ENCODE peak calls at places on chromosomes 2 and 18, in five cellular contexts. S is fibroblast of lung, T is IMR-90, B is ovary, A is pancreas. Z is an unnamed sample.
A peak's percentile ranks its signal among the peaks of the same experiment; 100 is the strongest.

GRCh38 chr2:174333502-174334277 is 1.1 kb upstream of the SP9 start:
- DNase-seq in S (no peak), T (no peak), B (no peak), A (no peak), Z (no peak)

GRCh38 chr2:95231723-95232122 is 24.4 kb downstream of the ZNF892 start:
- DNase-seq in S (peak; percentile 90), T (peak; percentile 55), B (no peak), A (peak; percentile 76), Z (no peak)

GRCh38 chr18:74063023-74063422 is 84.6 kb downstream of the FBXO15 start:
- DNase-seq in S (no peak), T (no peak), B (no peak), A (no peak), Z (no peak)

GRCh38 chr2:20067992-20068727 is 16.7 kb upstream of the LAPTM4A start:
- DNase-seq in S (peak; percentile 95), T (peak; percentile 96), B (no peak), A (no peak), Z (no peak)

GRCh38 chr2:163775304-163775703 is 39.5 kb upstream of the FIGN start:
- DNase-seq in S (no peak), T (no peak), B (no peak), A (no peak), Z (no peak)

GRCh38 chr18:49481317-49481716 is 5.7 kb downstream of the C18orf32 start:
- DNase-seq in S (no peak), T (no peak), B (no peak), A (no peak), Z (no peak)

GRCh38 chr18:23862071-23862470 is 152.5 kb upstream of the TTC39C start:
- DNase-seq in S (peak; percentile 71), T (peak; percentile 95), B (no peak), A (no peak), Z (no peak)

GRCh38 chr2:78757191-78757590 is 268.3 kb upstream of the REG3G start:
- DNase-seq in S (no peak), T (no peak), B (no peak), A (no peak), Z (no peak)

GRCh38 chr2:9364791-9365497 is 58.4 kb downstream of the ITGB1BP1 start:
- DNase-seq in S (no peak), T (no peak), B (no peak), A (no peak), Z (no peak)

GRCh38 chr2:21715865-21716264 is 592.1 kb downstream of the TDRD15 start:
- DNase-seq in S (no peak), T (no peak), B (peak; percentile 30), A (no peak), Z (no peak)

DNA sequence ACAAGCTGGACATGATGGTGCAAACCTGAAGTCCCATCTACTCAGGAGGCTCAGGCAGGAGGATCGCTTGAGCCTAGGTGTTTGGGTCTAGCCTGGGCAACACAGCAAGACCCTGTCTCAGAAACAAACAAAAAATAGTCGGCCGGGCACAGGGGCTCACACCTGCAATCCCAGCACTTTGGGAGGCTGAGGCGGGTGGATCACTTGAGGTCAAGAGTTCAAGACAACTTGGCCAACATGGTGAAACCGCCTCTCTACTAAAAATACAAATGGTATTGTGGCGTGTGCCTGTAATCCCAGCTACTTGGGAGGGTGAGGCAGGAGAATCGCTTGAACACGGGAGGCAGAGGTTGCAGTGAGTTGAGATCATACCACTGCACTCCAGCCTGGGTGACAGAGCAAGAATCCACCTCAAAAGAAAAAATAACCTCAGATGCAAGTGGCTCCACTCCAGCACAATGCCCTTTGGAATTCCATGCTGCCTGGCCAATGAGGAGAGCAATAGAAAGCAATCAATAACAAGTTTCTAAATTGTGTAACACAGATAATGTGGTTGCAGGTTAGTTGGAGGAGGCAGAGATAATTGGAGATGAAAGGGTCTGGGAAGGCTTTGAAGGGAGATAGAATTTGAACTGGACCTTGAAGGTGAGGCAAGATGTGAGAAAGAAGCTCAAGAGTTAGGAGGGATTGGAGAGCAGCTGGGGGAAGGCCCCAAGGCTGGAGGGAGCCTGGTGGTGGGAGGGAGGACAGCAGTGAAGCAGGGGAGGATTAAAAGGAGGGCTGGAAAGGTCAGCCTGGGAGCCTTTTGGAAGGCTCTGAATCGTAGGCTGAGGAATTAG is 6.0 kb downstream of the TTC31 start:
- DNase-seq in S (no peak), T (no peak), B (no peak), A (no peak), Z (no peak)
- H3K36me3 ChIP-seq in S (peaks cover 20% of the 10 kb centered on the region), T (peaks cover 43% of the 10 kb centered on the region), B (no peaks in the 10 kb centered on the region), A (peaks cover 14% of the 10 kb centered on the region), Z (peaks cover 52% of the 10 kb centered on the region)

GRCh38 chr18:26073742-26074141 is 16.7 kb downstream of the SS18 start:
- DNase-seq in S (no peak), T (no peak), B (no peak), A (no peak), Z (no peak)
- H3K36me3 ChIP-seq in S (peaks cover 7% of the 10 kb centered on the region), T (peaks cover 10% of the 10 kb centered on the region), B (no peaks in the 10 kb centered on the region), A (no peaks in the 10 kb centered on the region), Z (peaks cover 21% of the 10 kb centered on the region)

DNA sequence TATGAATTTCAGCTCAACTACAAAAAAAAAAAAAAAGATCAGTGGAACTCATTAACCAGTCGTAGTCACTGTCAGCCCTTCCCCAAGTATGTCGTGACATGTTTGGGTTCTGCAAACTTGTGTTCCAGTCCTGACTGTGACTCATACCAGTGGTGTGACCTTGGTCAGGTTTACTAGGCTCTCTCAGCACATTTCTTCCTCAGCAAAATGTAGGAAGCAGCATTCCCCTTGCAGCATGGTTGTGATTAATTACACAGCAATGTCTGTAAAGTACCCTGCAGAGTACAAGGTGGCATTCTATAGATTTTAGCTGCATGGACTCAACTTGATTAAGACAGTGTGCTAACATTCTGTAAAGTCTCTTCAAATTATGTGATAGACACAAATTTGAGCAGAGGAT is 156.9 kb downstream of the LAMA1 start:
- DNase-seq in S (peak; percentile 17), T (peak; percentile 65), B (no peak), A (no peak), Z (no peak)
- H3K36me3 ChIP-seq in S (no peaks in the 10 kb centered on the region), T (peaks cover 11% of the 10 kb centered on the region), B (no peaks in the 10 kb centered on the region), A (no peaks in the 10 kb centered on the region), Z (no peaks in the 10 kb centered on the region)

DNA sequence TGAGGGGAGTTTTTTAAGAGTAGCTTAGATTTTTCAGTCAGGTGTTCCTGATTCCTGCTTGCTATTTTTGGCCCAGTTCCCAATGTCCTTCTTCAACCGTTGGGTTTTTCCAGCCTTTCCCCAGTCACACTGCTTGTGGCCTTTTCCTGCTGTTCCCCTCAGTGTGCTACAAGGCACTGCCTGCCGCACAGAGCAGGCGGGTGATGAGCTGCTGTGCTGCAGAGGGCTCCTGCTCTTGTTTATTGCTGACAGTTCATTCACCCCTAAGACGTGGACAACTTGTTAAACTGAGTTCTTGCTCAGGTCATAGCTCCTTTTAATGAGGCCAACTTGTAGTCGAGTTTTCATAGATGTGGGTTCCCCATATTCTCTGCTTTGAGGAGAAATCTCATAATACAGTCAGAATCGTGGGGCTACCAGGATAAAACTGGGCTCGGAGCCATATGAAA is 20.6 kb downstream of the EIF4E2 start:
- DNase-seq in S (no peak), T (peak; percentile 11), B (no peak), A (no peak), Z (no peak)
- H3K36me3 ChIP-seq in S (peaks cover 12% of the 10 kb centered on the region), T (peaks cover 38% of the 10 kb centered on the region), B (no peaks in the 10 kb centered on the region), A (peaks cover 30% of the 10 kb centered on the region), Z (peaks cover 59% of the 10 kb centered on the region)

GRCh38 chr2:63594622-63595021 is 5.9 kb downstream of the MDH1 start:
- DNase-seq in S (no peak), T (no peak), B (no peak), A (no peak), Z (no peak)
- H3K36me3 ChIP-seq in S (peaks cover 3% of the 10 kb centered on the region), T (peaks cover 7% of the 10 kb centered on the region), B (no peaks in the 10 kb centered on the region), A (peaks cover under 1% of the 10 kb centered on the region), Z (peaks cover 8% of the 10 kb centered on the region)

GRCh38 chr2:205723174-205723573 is 40.9 kb downstream of the NRP2 start:
- DNase-seq in S (peak; percentile 40), T (peak; percentile 37), B (no peak), A (no peak), Z (no peak)
- H3K36me3 ChIP-seq in S (peaks cover 2% of the 10 kb centered on the region), T (peaks cover 58% of the 10 kb centered on the region), B (no peaks in the 10 kb centered on the region), A (no peaks in the 10 kb centered on the region), Z (peaks cover 20% of the 10 kb centered on the region)

DNA sequence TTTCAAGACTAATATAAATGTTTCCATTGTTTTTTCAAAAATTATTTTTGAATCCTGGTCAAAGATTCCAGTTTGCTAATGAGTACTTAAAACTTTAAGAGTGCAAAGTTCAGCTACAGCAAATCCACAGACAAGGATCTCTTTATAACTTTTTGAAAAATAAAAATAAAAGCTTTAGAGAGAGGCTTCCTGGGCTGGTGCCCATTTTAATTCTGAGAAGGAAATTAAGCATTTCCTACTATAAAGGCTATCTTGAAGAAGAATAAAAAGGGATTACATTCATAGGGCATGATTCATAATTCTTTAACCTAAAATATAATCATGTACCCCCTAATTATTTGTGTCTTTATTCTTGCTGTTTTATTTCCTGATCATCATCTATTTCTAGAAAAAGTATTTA is 38.2 kb downstream of the DNAJC10 start:
- DNase-seq in S (no peak), T (no peak), B (no peak), A (no peak), Z (no peak)
- H3K36me3 ChIP-seq in S (no peaks in the 10 kb centered on the region), T (peaks cover 13% of the 10 kb centered on the region), B (no peaks in the 10 kb centered on the region), A (peaks cover 9% of the 10 kb centered on the region), Z (peaks cover 7% of the 10 kb centered on the region)

DNA sequence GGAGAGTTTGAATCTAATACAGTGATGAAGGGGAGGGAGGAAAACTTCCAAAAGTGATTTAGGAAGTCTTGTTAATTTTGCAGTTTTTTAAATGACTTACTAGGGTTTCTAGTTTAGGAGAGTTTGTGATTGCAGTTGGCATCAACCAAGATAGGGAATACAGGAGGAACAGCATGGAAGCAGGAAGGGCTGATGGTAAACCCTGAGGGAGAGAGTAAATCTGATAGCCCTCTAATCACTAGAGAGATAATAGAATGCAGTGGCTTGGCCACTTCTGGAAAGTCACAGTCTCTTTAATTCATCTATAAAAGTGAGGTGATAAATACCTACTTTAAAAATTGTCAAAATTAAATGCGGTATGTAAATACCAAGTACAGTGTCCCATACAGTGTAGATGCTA is 5.6 kb downstream of the YPEL5 start:
- DNase-seq in S (no peak), T (no peak), B (no peak), A (no peak), Z (no peak)
- H3K36me3 ChIP-seq in S (no peaks in the 10 kb centered on the region), T (peaks cover 9% of the 10 kb centered on the region), B (no peaks in the 10 kb centered on the region), A (peaks cover under 1% of the 10 kb centered on the region), Z (peaks cover 3% of the 10 kb centered on the region)

GRCh38 chr2:73264783-73265182 is 19.5 kb downstream of the FBXO41 start:
- DNase-seq in S (no peak), T (no peak), B (no peak), A (no peak), Z (no peak)
- H3K36me3 ChIP-seq in S (no peaks in the 10 kb centered on the region), T (peaks cover 3% of the 10 kb centered on the region), B (no peaks in the 10 kb centered on the region), A (no peaks in the 10 kb centered on the region), Z (no peaks in the 10 kb centered on the region)

DNA sequence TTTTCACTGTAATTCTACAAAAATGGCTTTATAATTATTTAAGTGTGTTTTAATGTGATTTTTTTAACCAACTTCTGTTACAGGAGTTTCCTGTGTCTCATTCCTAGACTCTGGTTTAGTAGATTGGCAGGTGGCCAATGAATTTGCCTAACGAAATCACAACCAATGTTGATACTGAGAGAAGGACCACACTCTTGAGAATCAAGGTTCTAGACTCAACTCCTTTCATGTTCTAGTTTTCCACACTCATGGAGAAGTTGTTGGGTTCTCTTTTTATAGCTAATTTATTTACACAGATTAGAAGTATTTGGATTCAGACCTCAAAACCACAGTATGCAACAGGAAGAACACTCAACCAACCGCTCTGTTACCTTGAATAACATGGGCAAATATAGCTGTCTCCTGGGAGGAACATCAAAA is 22.6 kb upstream of the USP34 start:
- DNase-seq in S (peak; percentile 18), T (peak; percentile 40), B (no peak), A (no peak), Z (no peak)
- H3K36me3 ChIP-seq in S (peaks cover 22% of the 10 kb centered on the region), T (peaks cover 50% of the 10 kb centered on the region), B (no peaks in the 10 kb centered on the region), A (peaks cover 25% of the 10 kb centered on the region), Z (peaks cover 43% of the 10 kb centered on the region)